ENCODE peak calls at places on chromosome 1, in five cellular contexts. G is left ventricle myocardium inferior, I is GM20000, R is GM04504, X is astrocyte of the spinal cord. N is an unnamed sample.

GRCh38 chr1:198123146-198123545 is 33.7 kb upstream of the NEK7 start:
- DNase-seq in R (no peak), X (peak), G (no peak), I (no peak), N (no peak)

GRCh38 chr1:66598670-66599069 is 64.7 kb downstream of the SGIP1 start:
- DNase-seq in R (peak), X (peak), G (no peak), I (no peak), N (no peak)

GRCh38 chr1:201739492-201740085 is 89.4 kb upstream of the IPO9 start:
- DNase-seq in X (no peak), R (no peak), G (peak), I (peak), N (no peak)

GRCh38 chr1:85019989-85020388 is 23.1 kb upstream of the MCOLN2 start:
- DNase-seq in R (peak), X (peak), I (no peak), G (no peak), N (no peak)

GRCh38 chr1:15678578-15678977 is 5.5 kb upstream of the PLEKHM2 start:
- DNase-seq in R (peak), X (peak), G (no peak), I (no peak), N (no peak)

GRCh38 chr1:229942508-229942907 is 124.5 kb upstream of the GALNT2 start:
- DNase-seq in R (no peak), G (no peak), I (no peak), X (no peak), N (no peak)

GRCh38 chr1:236110137-236110536 is 32.2 kb upstream of the GPR137B start:
- DNase-seq in G (no peak), X (no peak), R (no peak), I (no peak), N (no peak)

GRCh38 chr1:232876506-232877360 is 71.5 kb downstream of the MAP10 start:
- DNase-seq in G (no peak), R (no peak), I (no peak), X (no peak), N (no peak)

GRCh38 chr1:64493864-64494263 is 23.9 kb downstream of the CACHD1 start:
- DNase-seq in G (no peak), R (no peak), X (no peak), I (no peak), N (no peak)

N was measured in coronary artery.